ENCODE peak calls at places on chromosomes 2 and 18, in nine cellular contexts. One of them, this sample, is unnamed.
A peak's percentile ranks its signal among the peaks of the same experiment; 100 is the strongest.

GRCh38 chr2:96152301-96153165 is 7.3 kb upstream of the DUSP2 start:
- DNase-seq in OCI-LY7: peak; percentile 35
- DNase-seq in choroid plexus epithelial cell: no peak
- DNase-seq in left ventricle myocardium inferior: no peak
- DNase-seq in HEK293T: no peak
- DNase-seq in ureter: no peak
- DNase-seq in iris pigment epithelial cell: no peak
- DNase-seq in SJSA1: no peak
- DNase-seq in SW480: no peak
- DNase-seq in this sample: no peak

GRCh38 chr2:170723446-170723958 is 8.4 kb downstream of the SP5 start:
- DNase-seq in choroid plexus epithelial cell: no peak
- DNase-seq in HEK293T: no peak
- DNase-seq in iris pigment epithelial cell: no peak
- DNase-seq in SJSA1: no peak
- DNase-seq in OCI-LY7: no peak
- DNase-seq in SW480: no peak
- DNase-seq in left ventricle myocardium inferior: no peak
- DNase-seq in ureter: no peak
- DNase-seq in this sample: no peak

GRCh38 chr2:55013936-55014335 is 36.3 kb downstream of the RTN4 start:
- DNase-seq in SW480: no peak
- DNase-seq in SJSA1: no peak
- DNase-seq in choroid plexus epithelial cell: no peak
- DNase-seq in left ventricle myocardium inferior: no peak
- DNase-seq in OCI-LY7: no peak
- DNase-seq in ureter: no peak
- DNase-seq in iris pigment epithelial cell: no peak
- DNase-seq in HEK293T: no peak
- DNase-seq in this sample: no peak

GRCh38 chr2:64731746-64732145 is 78.0 kb upstream of the SERTAD2 start:
- DNase-seq in HEK293T: no peak
- DNase-seq in choroid plexus epithelial cell: no peak
- DNase-seq in ureter: no peak
- DNase-seq in OCI-LY7: no peak
- DNase-seq in SJSA1: no peak
- DNase-seq in iris pigment epithelial cell: no peak
- DNase-seq in left ventricle myocardium inferior: no peak
- DNase-seq in SW480: no peak
- DNase-seq in this sample: no peak

GRCh38 chr18:27413495-27414401 is 228.6 kb upstream of the CHST9 start:
- DNase-seq in HEK293T: no peak
- DNase-seq in OCI-LY7: no peak
- DNase-seq in SW480: no peak
- DNase-seq in iris pigment epithelial cell: peak; percentile 68
- DNase-seq in choroid plexus epithelial cell: peak; percentile 55
- DNase-seq in ureter: no peak
- DNase-seq in left ventricle myocardium inferior: no peak
- DNase-seq in SJSA1: no peak
- DNase-seq in this sample: no peak

GRCh38 chr2:10171006-10171800 is 48.7 kb downstream of the RRM2 start:
- DNase-seq in SJSA1: no peak
- DNase-seq in OCI-LY7: no peak
- DNase-seq in choroid plexus epithelial cell: no peak
- DNase-seq in left ventricle myocardium inferior: no peak
- DNase-seq in SW480: no peak
- DNase-seq in iris pigment epithelial cell: no peak
- DNase-seq in ureter: no peak
- DNase-seq in HEK293T: no peak
- DNase-seq in this sample: no peak

GRCh38 chr18:78241535-78242306 is 737.9 kb upstream of the SALL3 start:
- DNase-seq in SJSA1: no peak
- DNase-seq in OCI-LY7: no peak
- DNase-seq in HEK293T: no peak
- DNase-seq in iris pigment epithelial cell: no peak
- DNase-seq in SW480: peak; percentile 11
- DNase-seq in choroid plexus epithelial cell: no peak
- DNase-seq in ureter: no peak
- DNase-seq in left ventricle myocardium inferior: no peak
- DNase-seq in this sample: no peak

GRCh38 chr2:154455201-154455600 is 243.3 kb upstream of the KCNJ3 start:
- DNase-seq in ureter: no peak
- DNase-seq in HEK293T: no peak
- DNase-seq in left ventricle myocardium inferior: no peak
- DNase-seq in SW480: no peak
- DNase-seq in choroid plexus epithelial cell: peak; percentile 8
- DNase-seq in OCI-LY7: no peak
- DNase-seq in iris pigment epithelial cell: peak; percentile 31
- DNase-seq in SJSA1: no peak
- DNase-seq in this sample: no peak

GRCh38 chr2:17790539-17790938 is 25.7 kb upstream of the MSGN1 start:
- DNase-seq in OCI-LY7: no peak
- DNase-seq in SJSA1: no peak
- DNase-seq in SW480: no peak
- DNase-seq in HEK293T: no peak
- DNase-seq in iris pigment epithelial cell: no peak
- DNase-seq in choroid plexus epithelial cell: no peak
- DNase-seq in ureter: no peak
- DNase-seq in left ventricle myocardium inferior: no peak
- DNase-seq in this sample: no peak

GRCh38 chr2:28658369-28658768 is 93.3 kb upstream of the PPP1CB start:
- DNase-seq in choroid plexus epithelial cell: peak; percentile 86
- DNase-seq in OCI-LY7: no peak
- DNase-seq in SW480: no peak
- DNase-seq in ureter: no peak
- DNase-seq in HEK293T: no peak
- DNase-seq in iris pigment epithelial cell: peak; percentile 91
- DNase-seq in SJSA1: no peak
- DNase-seq in left ventricle myocardium inferior: no peak
- DNase-seq in this sample: no peak

GRCh38 chr2:84953535-84953934 is 17.4 kb upstream of the KCMF1 start:
- DNase-seq in iris pigment epithelial cell: no peak
- DNase-seq in HEK293T: no peak
- DNase-seq in left ventricle myocardium inferior: no peak
- DNase-seq in SW480: no peak
- DNase-seq in SJSA1: no peak
- DNase-seq in OCI-LY7: no peak
- DNase-seq in ureter: no peak
- DNase-seq in choroid plexus epithelial cell: no peak
- DNase-seq in this sample: no peak